ENCODE peak calls at places on chromosomes 6 and 20, in six cellular contexts. One of them, this sample, is unnamed.

GRCh38 chr6:104404377-104404776 is 455.3 kb downstream of the HACE1 start:
- DNase-seq in tibial nerve: no peak
- DNase-seq in CD4-positive, alpha-beta T cell: no peak
- DNase-seq in pancreas: no peak
- DNase-seq in H9: no peak
- DNase-seq in activated CD8-positive, alpha-beta T cell treated with anti-CD3 and anti-CD28 coated beads for 36 hours: no peak
- DNase-seq in this sample: no peak

GRCh38 chr6:89970609-89971337 is 76.5 kb downstream of the GJA10 start:
- DNase-seq in H9: no peak
- DNase-seq in CD4-positive, alpha-beta T cell: no peak
- DNase-seq in pancreas: no peak
- DNase-seq in activated CD8-positive, alpha-beta T cell treated with anti-CD3 and anti-CD28 coated beads for 36 hours: no peak
- DNase-seq in tibial nerve: peak
- DNase-seq in this sample: peak

GRCh38 chr6:35370124-35370741 is 27.9 kb downstream of the PPARD start:
- DNase-seq in activated CD8-positive, alpha-beta T cell treated with anti-CD3 and anti-CD28 coated beads for 36 hours: peak
- DNase-seq in H9: no peak
- DNase-seq in tibial nerve: peak
- DNase-seq in pancreas: no peak
- DNase-seq in CD4-positive, alpha-beta T cell: peak
- DNase-seq in this sample: no peak

GRCh38 chr6:19465760-19466159 is 371.4 kb upstream of the ID4 start:
- DNase-seq in H9: no peak
- DNase-seq in CD4-positive, alpha-beta T cell: no peak
- DNase-seq in tibial nerve: no peak
- DNase-seq in pancreas: no peak
- DNase-seq in activated CD8-positive, alpha-beta T cell treated with anti-CD3 and anti-CD28 coated beads for 36 hours: no peak
- DNase-seq in this sample: no peak

GRCh38 chr6:134577998-134578397 is 260.1 kb upstream of the SGK1 start:
- DNase-seq in pancreas: no peak
- DNase-seq in activated CD8-positive, alpha-beta T cell treated with anti-CD3 and anti-CD28 coated beads for 36 hours: no peak
- DNase-seq in H9: no peak
- DNase-seq in CD4-positive, alpha-beta T cell: no peak
- DNase-seq in tibial nerve: no peak
- DNase-seq in this sample: no peak

GRCh38 chr6:30075094-30075986 is at the start of gene RNF39:
- DNase-seq in H9: no peak
- DNase-seq in activated CD8-positive, alpha-beta T cell treated with anti-CD3 and anti-CD28 coated beads for 36 hours: peak
- DNase-seq in tibial nerve: no peak
- DNase-seq in pancreas: peak
- DNase-seq in CD4-positive, alpha-beta T cell: no peak
- DNase-seq in this sample: no peak

GRCh38 chr20:50980851-50981713 is 22.5 kb downstream of the MOCS3 start:
- DNase-seq in tibial nerve: peak
- DNase-seq in activated CD8-positive, alpha-beta T cell treated with anti-CD3 and anti-CD28 coated beads for 36 hours: peak
- DNase-seq in CD4-positive, alpha-beta T cell: peak
- DNase-seq in H9: peak
- DNase-seq in pancreas: peak
- DNase-seq in this sample: peak

GRCh38 chr6:106103728-106104109 is 17.6 kb downstream of the PRDM1 start:
- DNase-seq in pancreas: no peak
- DNase-seq in activated CD8-positive, alpha-beta T cell treated with anti-CD3 and anti-CD28 coated beads for 36 hours: peak
- DNase-seq in H9: no peak
- DNase-seq in tibial nerve: no peak
- DNase-seq in CD4-positive, alpha-beta T cell: peak
- DNase-seq in this sample: no peak

GRCh38 chr20:21265457-21266190 is 37.5 kb upstream of the XRN2 start:
- DNase-seq in tibial nerve: no peak
- DNase-seq in activated CD8-positive, alpha-beta T cell treated with anti-CD3 and anti-CD28 coated beads for 36 hours: no peak
- DNase-seq in pancreas: no peak
- DNase-seq in CD4-positive, alpha-beta T cell: no peak
- DNase-seq in H9: no peak
- DNase-seq in this sample: no peak

GRCh38 chr6:148795563-148795962 is 48.7 kb downstream of the UST start:
- DNase-seq in H9: no peak
- DNase-seq in CD4-positive, alpha-beta T cell: no peak
- DNase-seq in tibial nerve: no peak
- DNase-seq in activated CD8-positive, alpha-beta T cell treated with anti-CD3 and anti-CD28 coated beads for 36 hours: no peak
- DNase-seq in pancreas: no peak
- DNase-seq in this sample: no peak

DNA sequence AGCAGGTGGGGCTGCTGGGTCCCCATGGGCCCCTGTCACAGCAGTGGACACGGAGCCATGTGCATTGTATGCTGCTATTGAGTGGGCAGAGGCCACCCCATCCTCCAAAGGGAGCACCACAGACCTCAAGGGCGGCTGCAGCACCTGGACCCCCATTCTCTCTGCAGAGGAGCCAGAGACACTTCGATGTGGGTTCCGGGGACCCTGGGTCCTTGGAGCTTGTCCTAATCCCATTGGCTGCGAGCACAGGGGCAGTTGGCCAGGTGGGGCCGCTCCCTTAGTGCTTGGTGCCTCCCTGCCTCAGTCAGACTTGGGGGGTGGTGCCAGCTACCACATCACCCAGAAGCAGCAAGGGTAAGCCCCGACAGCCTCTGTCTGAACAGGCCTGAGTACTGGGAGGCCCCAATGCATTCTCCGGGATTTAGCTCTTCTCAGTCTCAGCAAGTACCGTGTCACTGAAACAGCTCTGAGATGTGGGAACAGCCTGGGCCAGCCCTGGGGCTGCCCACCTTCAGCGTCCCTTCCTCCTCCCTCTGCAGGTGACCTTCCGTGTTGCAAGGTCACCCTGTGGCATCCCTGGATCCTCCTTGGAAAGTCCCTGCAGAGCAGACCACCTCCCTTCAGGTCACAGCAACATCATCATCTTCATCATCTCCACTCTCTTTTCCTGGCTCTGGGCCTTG is 73.9 kb downstream of the GINS1 start:
- DNase-seq in CD4-positive, alpha-beta T cell: no peak
- DNase-seq in tibial nerve: no peak
- DNase-seq in activated CD8-positive, alpha-beta T cell treated with anti-CD3 and anti-CD28 coated beads for 36 hours: no peak
- DNase-seq in pancreas: no peak
- DNase-seq in H9: no peak
- DNase-seq in this sample: no peak
- TF ChIP-seq CTCF in CD4-positive, alpha-beta T cell: no peak
- TF ChIP-seq CTCF in tibial nerve: no peak
- TF ChIP-seq CTCF in activated CD8-positive, alpha-beta T cell treated with anti-CD3 and anti-CD28 coated beads for 36 hours: no peak
- TF ChIP-seq CTCF in pancreas: no peak
- TF ChIP-seq CTCF in H9: no peak
- TF ChIP-seq CTCF in this sample: no peak

GRCh38 chr6:95846652-95847051 is 169.1 kb upstream of the FUT9 start:
- DNase-seq in pancreas: no peak
- DNase-seq in CD4-positive, alpha-beta T cell: no peak
- DNase-seq in activated CD8-positive, alpha-beta T cell treated with anti-CD3 and anti-CD28 coated beads for 36 hours: no peak
- DNase-seq in H9: no peak
- DNase-seq in tibial nerve: no peak
- DNase-seq in this sample: no peak

GRCh38 chr6:95847061-95847460 is 168.7 kb upstream of the FUT9 start:
- DNase-seq in H9: no peak
- DNase-seq in CD4-positive, alpha-beta T cell: no peak
- DNase-seq in pancreas: no peak
- DNase-seq in activated CD8-positive, alpha-beta T cell treated with anti-CD3 and anti-CD28 coated beads for 36 hours: no peak
- DNase-seq in tibial nerve: no peak
- DNase-seq in this sample: no peak

GRCh38 chr6:95837890-95838289 is 177.9 kb upstream of the FUT9 start:
- DNase-seq in H9: no peak
- DNase-seq in tibial nerve: no peak
- DNase-seq in pancreas: no peak
- DNase-seq in activated CD8-positive, alpha-beta T cell treated with anti-CD3 and anti-CD28 coated beads for 36 hours: no peak
- DNase-seq in CD4-positive, alpha-beta T cell: no peak
- DNase-seq in this sample: no peak

DNA sequence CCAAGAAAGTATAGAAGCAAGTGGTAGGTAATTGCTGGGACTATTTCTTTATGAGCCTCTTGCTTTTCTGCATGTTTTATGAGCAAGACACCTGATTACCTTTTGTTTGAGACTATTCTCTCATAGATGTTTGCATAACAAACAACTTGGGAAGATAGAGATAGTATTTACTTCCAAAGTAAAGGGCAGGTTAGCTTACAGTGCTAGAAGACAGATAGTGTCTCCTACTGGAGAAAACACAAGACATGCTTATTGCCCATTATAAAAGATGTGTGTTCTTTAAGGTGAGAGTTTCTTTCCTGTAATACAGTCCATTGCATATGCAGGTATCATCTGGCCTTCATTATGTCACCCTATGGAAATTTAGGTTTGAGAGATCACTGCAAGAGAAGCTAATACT is 174.2 kb upstream of the FUT9 start:
- DNase-seq in activated CD8-positive, alpha-beta T cell treated with anti-CD3 and anti-CD28 coated beads for 36 hours: no peak
- DNase-seq in H9: no peak
- DNase-seq in tibial nerve: no peak
- DNase-seq in pancreas: no peak
- DNase-seq in CD4-positive, alpha-beta T cell: no peak
- DNase-seq in this sample: no peak
- TF ChIP-seq CTCF in activated CD8-positive, alpha-beta T cell treated with anti-CD3 and anti-CD28 coated beads for 36 hours: no peak
- TF ChIP-seq CTCF in H9: no peak
- TF ChIP-seq CTCF in tibial nerve: no peak
- TF ChIP-seq CTCF in pancreas: no peak
- TF ChIP-seq CTCF in CD4-positive, alpha-beta T cell: no peak
- TF ChIP-seq CTCF in this sample: no peak

GRCh38 chr6:26196846-26197683 is 109.8 kb downstream of the HFE start:
- DNase-seq in activated CD8-positive, alpha-beta T cell treated with anti-CD3 and anti-CD28 coated beads for 36 hours: peak
- DNase-seq in pancreas: peak
- DNase-seq in CD4-positive, alpha-beta T cell: peak
- DNase-seq in H9: peak
- DNase-seq in tibial nerve: peak
- DNase-seq in this sample: peak
- TF ChIP-seq CTCF in activated CD8-positive, alpha-beta T cell treated with anti-CD3 and anti-CD28 coated beads for 36 hours: no peak
- TF ChIP-seq CTCF in pancreas: no peak
- TF ChIP-seq CTCF in CD4-positive, alpha-beta T cell: no peak
- TF ChIP-seq CTCF in H9: no peak
- TF ChIP-seq CTCF in tibial nerve: no peak
- TF ChIP-seq CTCF in this sample: no peak

DNA sequence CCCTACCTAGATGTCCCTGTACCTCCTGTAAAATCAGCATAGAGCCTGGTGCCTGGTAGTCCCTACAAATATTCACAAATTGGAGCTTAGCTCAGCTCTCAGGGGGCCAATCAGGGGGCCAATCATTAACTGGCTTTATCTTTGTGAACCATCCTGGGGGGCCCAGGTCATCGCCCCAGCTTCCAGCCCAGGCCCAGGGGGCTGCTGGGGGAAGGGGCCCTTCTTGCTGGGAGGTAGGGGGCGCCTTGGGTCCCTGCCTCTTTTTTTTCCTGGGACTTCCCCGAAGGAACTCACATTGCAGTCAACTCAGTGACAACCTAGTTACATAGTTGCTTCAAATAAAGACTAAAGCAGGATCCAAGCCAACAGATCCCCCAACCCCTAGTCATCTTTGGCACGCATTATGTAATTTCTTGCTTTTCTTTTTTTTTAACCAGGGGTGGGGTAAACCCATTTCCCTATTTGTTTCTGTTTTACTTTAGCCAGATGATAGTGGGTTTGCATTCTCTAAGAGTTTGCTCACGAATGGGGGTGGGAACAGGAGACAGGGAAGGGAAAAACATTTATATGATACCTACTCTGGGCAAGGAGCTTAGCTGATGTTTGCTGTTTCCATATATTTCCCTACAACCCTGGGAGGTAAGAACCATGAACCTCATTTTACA is 6.7 kb upstream of the VEGFA start:
- DNase-seq in H9: no peak
- DNase-seq in tibial nerve: no peak
- DNase-seq in pancreas: no peak
- DNase-seq in activated CD8-positive, alpha-beta T cell treated with anti-CD3 and anti-CD28 coated beads for 36 hours: no peak
- DNase-seq in CD4-positive, alpha-beta T cell: no peak
- DNase-seq in this sample: no peak
- TF ChIP-seq CTCF in H9: no peak
- TF ChIP-seq CTCF in tibial nerve: no peak
- TF ChIP-seq CTCF in pancreas: no peak
- TF ChIP-seq CTCF in activated CD8-positive, alpha-beta T cell treated with anti-CD3 and anti-CD28 coated beads for 36 hours: no peak
- TF ChIP-seq CTCF in CD4-positive, alpha-beta T cell: no peak
- TF ChIP-seq CTCF in this sample: no peak

GRCh38 chr6:4790158-4790899 is 14.1 kb downstream of the CDYL start:
- DNase-seq in activated CD8-positive, alpha-beta T cell treated with anti-CD3 and anti-CD28 coated beads for 36 hours: peak
- DNase-seq in H9: no peak
- DNase-seq in pancreas: no peak
- DNase-seq in tibial nerve: no peak
- DNase-seq in CD4-positive, alpha-beta T cell: no peak
- DNase-seq in this sample: no peak
- TF ChIP-seq CTCF in activated CD8-positive, alpha-beta T cell treated with anti-CD3 and anti-CD28 coated beads for 36 hours: peak
- TF ChIP-seq CTCF in H9: peak
- TF ChIP-seq CTCF in pancreas: no peak
- TF ChIP-seq CTCF in tibial nerve: no peak
- TF ChIP-seq CTCF in CD4-positive, alpha-beta T cell: no peak
- TF ChIP-seq CTCF in this sample: peak

DNA sequence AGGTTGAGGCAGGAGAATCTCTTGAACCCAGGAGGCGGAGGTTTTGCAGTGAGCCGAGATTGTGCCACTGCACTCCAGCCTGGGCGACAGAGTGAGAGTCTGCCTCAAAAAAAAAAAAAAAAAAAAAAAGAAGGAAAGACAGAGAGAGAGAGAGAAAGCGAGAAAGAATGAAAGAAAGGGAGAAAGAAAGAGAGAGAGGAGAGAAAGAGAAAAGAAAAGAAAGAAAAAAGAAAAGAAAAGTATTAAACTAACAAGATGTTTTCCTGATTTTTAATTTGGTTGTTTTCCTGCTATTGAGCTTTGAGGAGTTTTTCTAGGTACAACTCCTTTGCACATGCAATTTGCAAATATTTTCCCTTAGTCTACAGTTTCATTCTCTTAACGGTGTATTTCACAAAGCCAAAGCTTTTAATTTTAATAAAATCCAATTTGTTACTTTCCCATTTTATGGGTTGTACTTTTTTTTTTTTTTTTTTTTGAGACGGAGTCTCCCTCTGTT is 10.8 kb upstream of the TRERF1 start:
- DNase-seq in activated CD8-positive, alpha-beta T cell treated with anti-CD3 and anti-CD28 coated beads for 36 hours: no peak
- DNase-seq in pancreas: no peak
- DNase-seq in tibial nerve: no peak
- DNase-seq in H9: no peak
- DNase-seq in CD4-positive, alpha-beta T cell: no peak
- DNase-seq in this sample: no peak
- TF ChIP-seq CTCF in activated CD8-positive, alpha-beta T cell treated with anti-CD3 and anti-CD28 coated beads for 36 hours: no peak
- TF ChIP-seq CTCF in pancreas: no peak
- TF ChIP-seq CTCF in tibial nerve: no peak
- TF ChIP-seq CTCF in H9: no peak
- TF ChIP-seq CTCF in CD4-positive, alpha-beta T cell: peak
- TF ChIP-seq CTCF in this sample: no peak

GRCh38 chr6:122400467-122401089 is 1.1 kb downstream of the HSF2 start:
- DNase-seq in tibial nerve: no peak
- DNase-seq in CD4-positive, alpha-beta T cell: no peak
- DNase-seq in activated CD8-positive, alpha-beta T cell treated with anti-CD3 and anti-CD28 coated beads for 36 hours: no peak
- DNase-seq in pancreas: no peak
- DNase-seq in H9: no peak
- DNase-seq in this sample: no peak

GRCh38 chr6:122399055-122399347 is 451 bp upstream of the HSF2 start:
- DNase-seq in CD4-positive, alpha-beta T cell: no peak
- DNase-seq in H9: no peak
- DNase-seq in pancreas: no peak
- DNase-seq in activated CD8-positive, alpha-beta T cell treated with anti-CD3 and anti-CD28 coated beads for 36 hours: no peak
- DNase-seq in tibial nerve: no peak
- DNase-seq in this sample: no peak

GRCh38 chr6:122400121-122400450 is 634 bp downstream of the HSF2 start:
- DNase-seq in H9: no peak
- DNase-seq in activated CD8-positive, alpha-beta T cell treated with anti-CD3 and anti-CD28 coated beads for 36 hours: peak
- DNase-seq in tibial nerve: no peak
- DNase-seq in pancreas: no peak
- DNase-seq in CD4-positive, alpha-beta T cell: no peak
- DNase-seq in this sample: peak

GRCh38 chr6:122401104-122401503 is 1.7 kb downstream of the HSF2 start:
- DNase-seq in H9: no peak
- DNase-seq in activated CD8-positive, alpha-beta T cell treated with anti-CD3 and anti-CD28 coated beads for 36 hours: no peak
- DNase-seq in pancreas: no peak
- DNase-seq in CD4-positive, alpha-beta T cell: no peak
- DNase-seq in tibial nerve: no peak
- DNase-seq in this sample: no peak

GRCh38 chr6:122399348-122400120 is at the start of gene HSF2:
- DNase-seq in H9: peak
- DNase-seq in activated CD8-positive, alpha-beta T cell treated with anti-CD3 and anti-CD28 coated beads for 36 hours: peak
- DNase-seq in tibial nerve: peak
- DNase-seq in CD4-positive, alpha-beta T cell: peak
- DNase-seq in pancreas: peak
- DNase-seq in this sample: peak
- TF ChIP-seq CTCF in H9: peak
- TF ChIP-seq CTCF in activated CD8-positive, alpha-beta T cell treated with anti-CD3 and anti-CD28 coated beads for 36 hours: no peak
- TF ChIP-seq CTCF in tibial nerve: peak
- TF ChIP-seq CTCF in CD4-positive, alpha-beta T cell: peak
- TF ChIP-seq CTCF in pancreas: no peak
- TF ChIP-seq CTCF in this sample: no peak